ENCODE peak calls at places on chromosomes 5 and 9, in nine cellular contexts. One of them, this sample, is unnamed.

GRCh38 chr9:135976531-135976930 is 15.4 kb upstream of the UBAC1 start:
- DNase-seq in CD4-positive, alpha-beta memory T cell: no peak
- DNase-seq in effector memory CD4-positive, alpha-beta T cell: no peak
- DNase-seq in IMR-90: peak; percentile 32
- DNase-seq in aorta: no peak
- DNase-seq in psoas muscle: no peak
- DNase-seq in adipocyte: no peak
- DNase-seq in transverse colon: no peak
- DNase-seq in mucosa of descending colon: peak; percentile 13
- DNase-seq in this sample: no peak

GRCh38 chr5:172860520-172861443 is 26.7 kb downstream of the ERGIC1 start:
- DNase-seq in IMR-90: peak; percentile 32
- DNase-seq in transverse colon: peak; percentile 62
- DNase-seq in mucosa of descending colon: no peak
- DNase-seq in adipocyte: no peak
- DNase-seq in effector memory CD4-positive, alpha-beta T cell: no peak
- DNase-seq in psoas muscle: peak; percentile 97
- DNase-seq in aorta: peak; percentile 95
- DNase-seq in CD4-positive, alpha-beta memory T cell: no peak
- DNase-seq in this sample: no peak

GRCh38 chr5:178373711-178374110 is 141.1 kb upstream of the PHYKPL start:
- DNase-seq in aorta: peak; percentile 66
- DNase-seq in CD4-positive, alpha-beta memory T cell: no peak
- DNase-seq in adipocyte: no peak
- DNase-seq in mucosa of descending colon: peak; percentile 40
- DNase-seq in IMR-90: no peak
- DNase-seq in transverse colon: no peak
- DNase-seq in effector memory CD4-positive, alpha-beta T cell: no peak
- DNase-seq in psoas muscle: peak; percentile 31
- DNase-seq in this sample: no peak

GRCh38 chr5:80711938-80712337 is 57.2 kb upstream of the DHFR start:
- DNase-seq in psoas muscle: no peak
- DNase-seq in aorta: no peak
- DNase-seq in transverse colon: no peak
- DNase-seq in CD4-positive, alpha-beta memory T cell: no peak
- DNase-seq in mucosa of descending colon: no peak
- DNase-seq in adipocyte: no peak
- DNase-seq in effector memory CD4-positive, alpha-beta T cell: no peak
- DNase-seq in IMR-90: peak; percentile 34
- DNase-seq in this sample: peak; percentile 39

GRCh38 chr9:5667391-5667790 is 38.5 kb downstream of the RIC1 start:
- DNase-seq in adipocyte: no peak
- DNase-seq in aorta: no peak
- DNase-seq in effector memory CD4-positive, alpha-beta T cell: no peak
- DNase-seq in mucosa of descending colon: no peak
- DNase-seq in CD4-positive, alpha-beta memory T cell: no peak
- DNase-seq in transverse colon: no peak
- DNase-seq in psoas muscle: no peak
- DNase-seq in IMR-90: no peak
- DNase-seq in this sample: no peak

GRCh38 chr5:115209279-115209678 is 39.6 kb upstream of the TRIM36 start:
- DNase-seq in transverse colon: peak; percentile 36
- DNase-seq in mucosa of descending colon: no peak
- DNase-seq in effector memory CD4-positive, alpha-beta T cell: no peak
- DNase-seq in IMR-90: peak; percentile 2
- DNase-seq in psoas muscle: no peak
- DNase-seq in aorta: no peak
- DNase-seq in adipocyte: no peak
- DNase-seq in CD4-positive, alpha-beta memory T cell: peak; percentile 27
- DNase-seq in this sample: no peak

GRCh38 chr5:99019254-99019653 is 90.4 kb upstream of the CHD1 start:
- DNase-seq in aorta: no peak
- DNase-seq in effector memory CD4-positive, alpha-beta T cell: no peak
- DNase-seq in transverse colon: no peak
- DNase-seq in CD4-positive, alpha-beta memory T cell: no peak
- DNase-seq in adipocyte: no peak
- DNase-seq in mucosa of descending colon: no peak
- DNase-seq in psoas muscle: no peak
- DNase-seq in IMR-90: no peak
- DNase-seq in this sample: no peak

GRCh38 chr5:180137401-180138213 is 66.0 kb upstream of the RNF130 start:
- DNase-seq in adipocyte: no peak
- DNase-seq in effector memory CD4-positive, alpha-beta T cell: no peak
- DNase-seq in IMR-90: no peak
- DNase-seq in transverse colon: peak; percentile 4
- DNase-seq in aorta: peak; percentile 64
- DNase-seq in psoas muscle: peak; percentile 35
- DNase-seq in mucosa of descending colon: peak; percentile 46
- DNase-seq in CD4-positive, alpha-beta memory T cell: no peak
- DNase-seq in this sample: no peak

GRCh38 chr5:137566118-137566541 is 67.0 kb upstream of the SPOCK1 start:
- DNase-seq in effector memory CD4-positive, alpha-beta T cell: no peak
- DNase-seq in CD4-positive, alpha-beta memory T cell: no peak
- DNase-seq in transverse colon: no peak
- DNase-seq in psoas muscle: no peak
- DNase-seq in IMR-90: peak; percentile 7
- DNase-seq in adipocyte: peak; percentile 38
- DNase-seq in mucosa of descending colon: no peak
- DNase-seq in aorta: no peak
- DNase-seq in this sample: no peak

DNA sequence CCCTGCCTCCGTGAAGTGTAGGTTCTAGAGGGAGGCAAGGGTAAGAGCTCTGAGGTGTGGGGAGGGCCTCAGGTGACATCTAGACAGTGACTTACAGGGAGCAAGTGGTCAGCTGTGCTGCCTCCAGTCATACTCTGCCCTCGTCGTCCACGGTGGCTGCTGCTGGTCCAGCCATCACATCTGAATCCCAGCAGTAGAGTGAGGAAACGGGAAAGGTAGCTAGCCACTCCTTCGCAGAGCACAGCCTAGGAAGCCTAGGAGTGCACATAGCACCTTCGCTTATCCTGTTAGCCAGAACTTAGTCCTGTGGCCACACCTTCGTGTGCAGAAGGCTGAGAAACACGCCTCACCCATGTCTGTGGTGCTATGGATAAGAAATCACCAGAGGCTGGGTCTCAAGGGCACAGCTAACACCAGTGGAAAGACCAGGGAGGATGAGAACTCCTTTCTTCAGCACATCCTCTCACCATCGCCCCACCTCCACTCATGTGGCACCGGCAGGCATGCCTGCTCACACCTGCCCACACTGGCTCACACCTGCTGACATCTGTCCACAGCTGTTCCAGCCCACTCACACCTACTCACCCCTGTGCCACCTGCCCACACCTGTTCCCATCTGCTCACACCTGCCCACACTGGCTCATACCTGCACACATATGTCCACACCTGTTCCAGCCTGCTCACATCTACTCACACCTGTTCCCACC is 44.5 kb upstream of the SLC6A19 start:
- DNase-seq in adipocyte: no peak
- DNase-seq in psoas muscle: no peak
- DNase-seq in IMR-90: no peak
- DNase-seq in transverse colon: no peak
- DNase-seq in mucosa of descending colon: no peak
- DNase-seq in CD4-positive, alpha-beta memory T cell: no peak
- DNase-seq in effector memory CD4-positive, alpha-beta T cell: no peak
- DNase-seq in aorta: peak; percentile 55
- DNase-seq in this sample: no peak
- H3K4me1 ChIP-seq in adipocyte: no peaks in the 10 kb centered on the region
- H3K4me1 ChIP-seq in psoas muscle: no peaks in the 10 kb centered on the region
- H3K4me1 ChIP-seq in IMR-90: no peaks in the 10 kb centered on the region
- H3K4me1 ChIP-seq in transverse colon: peaks cover 11% of the 10 kb centered on the region
- H3K4me1 ChIP-seq in mucosa of descending colon: peaks cover 14% of the 10 kb centered on the region
- H3K4me1 ChIP-seq in CD4-positive, alpha-beta memory T cell: peaks cover 7% of the 10 kb centered on the region
- H3K4me1 ChIP-seq in effector memory CD4-positive, alpha-beta T cell: no peaks in the 10 kb centered on the region
- H3K4me1 ChIP-seq in aorta: no peaks in the 10 kb centered on the region
- H3K4me1 ChIP-seq in this sample: no peaks in the 10 kb centered on the region

GRCh38 chr9:95037789-95038521 is 279.6 kb downstream of the FANCC start:
- DNase-seq in CD4-positive, alpha-beta memory T cell: no peak
- DNase-seq in effector memory CD4-positive, alpha-beta T cell: no peak
- DNase-seq in adipocyte: no peak
- DNase-seq in mucosa of descending colon: no peak
- DNase-seq in aorta: no peak
- DNase-seq in psoas muscle: no peak
- DNase-seq in transverse colon: no peak
- DNase-seq in IMR-90: no peak
- DNase-seq in this sample: no peak
- H3K4me1 ChIP-seq in CD4-positive, alpha-beta memory T cell: no peaks in the 10 kb centered on the region
- H3K4me1 ChIP-seq in effector memory CD4-positive, alpha-beta T cell: no peaks in the 10 kb centered on the region
- H3K4me1 ChIP-seq in adipocyte: no peaks in the 10 kb centered on the region
- H3K4me1 ChIP-seq in mucosa of descending colon: peaks cover 46% of the 10 kb centered on the region
- H3K4me1 ChIP-seq in aorta: peaks cover 2% of the 10 kb centered on the region
- H3K4me1 ChIP-seq in psoas muscle: peaks cover 64% of the 10 kb centered on the region
- H3K4me1 ChIP-seq in transverse colon: peaks cover 66% of the 10 kb centered on the region
- H3K4me1 ChIP-seq in IMR-90: peaks cover 16% of the 10 kb centered on the region
- H3K4me1 ChIP-seq in this sample: no peaks in the 10 kb centered on the region

DNA sequence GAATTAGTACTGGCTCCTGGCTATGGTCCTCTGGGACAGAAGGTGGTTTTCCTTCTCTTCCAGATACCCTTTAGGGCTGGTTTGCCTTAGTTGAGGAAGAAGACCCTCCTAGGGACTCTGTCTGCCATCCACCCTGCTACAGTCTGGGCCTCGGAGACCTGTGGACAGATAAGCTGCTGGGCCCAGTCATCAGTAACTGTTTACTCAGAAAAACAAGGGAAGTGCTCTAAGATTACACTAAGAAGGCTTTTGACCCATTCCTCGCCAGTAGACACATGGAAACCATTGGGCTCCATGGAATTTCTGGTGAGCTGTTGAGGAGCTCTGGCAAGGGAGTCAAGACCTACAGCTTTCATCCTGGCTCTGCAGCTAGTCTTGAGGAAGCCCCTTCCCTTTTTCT is 31.2 kb downstream of the LARP1 start:
- DNase-seq in transverse colon: no peak
- DNase-seq in IMR-90: peak; percentile 55
- DNase-seq in aorta: no peak
- DNase-seq in psoas muscle: no peak
- DNase-seq in mucosa of descending colon: no peak
- DNase-seq in CD4-positive, alpha-beta memory T cell: no peak
- DNase-seq in effector memory CD4-positive, alpha-beta T cell: no peak
- DNase-seq in adipocyte: no peak
- DNase-seq in this sample: no peak
- H3K4me1 ChIP-seq in transverse colon: peaks cover 27% of the 10 kb centered on the region
- H3K4me1 ChIP-seq in IMR-90: peaks cover 22% of the 10 kb centered on the region
- H3K4me1 ChIP-seq in aorta: peaks cover 2% of the 10 kb centered on the region
- H3K4me1 ChIP-seq in psoas muscle: peaks cover 64% of the 10 kb centered on the region
- H3K4me1 ChIP-seq in mucosa of descending colon: peaks cover 25% of the 10 kb centered on the region
- H3K4me1 ChIP-seq in CD4-positive, alpha-beta memory T cell: peaks cover 72% of the 10 kb centered on the region
- H3K4me1 ChIP-seq in effector memory CD4-positive, alpha-beta T cell: peaks cover 37% of the 10 kb centered on the region
- H3K4me1 ChIP-seq in adipocyte: peaks cover 54% of the 10 kb centered on the region
- H3K4me1 ChIP-seq in this sample: peaks cover 15% of the 10 kb centered on the region

GRCh38 chr9:128106940-128107259 is 20.6 kb downstream of the PTGES2 start:
- DNase-seq in effector memory CD4-positive, alpha-beta T cell: no peak
- DNase-seq in CD4-positive, alpha-beta memory T cell: no peak
- DNase-seq in adipocyte: no peak
- DNase-seq in IMR-90: no peak
- DNase-seq in psoas muscle: peak; percentile 66
- DNase-seq in transverse colon: no peak
- DNase-seq in mucosa of descending colon: no peak
- DNase-seq in aorta: peak; percentile 59
- DNase-seq in this sample: no peak
- H3K4me1 ChIP-seq in effector memory CD4-positive, alpha-beta T cell: peaks cover 6% of the 10 kb centered on the region
- H3K4me1 ChIP-seq in CD4-positive, alpha-beta memory T cell: peaks cover 21% of the 10 kb centered on the region
- H3K4me1 ChIP-seq in adipocyte: peaks cover 4% of the 10 kb centered on the region
- H3K4me1 ChIP-seq in IMR-90: no peaks in the 10 kb centered on the region
- H3K4me1 ChIP-seq in psoas muscle: peaks cover 87% of the 10 kb centered on the region
- H3K4me1 ChIP-seq in transverse colon: peaks cover 29% of the 10 kb centered on the region
- H3K4me1 ChIP-seq in mucosa of descending colon: peaks cover 33% of the 10 kb centered on the region
- H3K4me1 ChIP-seq in aorta: no peaks in the 10 kb centered on the region
- H3K4me1 ChIP-seq in this sample: no peaks in the 10 kb centered on the region

GRCh38 chr5:6584727-6585126 is 48.1 kb downstream of the NSUN2 start:
- DNase-seq in aorta: no peak
- DNase-seq in adipocyte: no peak
- DNase-seq in mucosa of descending colon: no peak
- DNase-seq in psoas muscle: no peak
- DNase-seq in IMR-90: no peak
- DNase-seq in effector memory CD4-positive, alpha-beta T cell: no peak
- DNase-seq in CD4-positive, alpha-beta memory T cell: no peak
- DNase-seq in transverse colon: no peak
- DNase-seq in this sample: no peak

GRCh38 chr5:6584101-6584645 is 48.7 kb downstream of the NSUN2 start:
- DNase-seq in CD4-positive, alpha-beta memory T cell: no peak
- DNase-seq in IMR-90: no peak
- DNase-seq in adipocyte: no peak
- DNase-seq in mucosa of descending colon: no peak
- DNase-seq in transverse colon: no peak
- DNase-seq in psoas muscle: peak; percentile 35
- DNase-seq in aorta: no peak
- DNase-seq in effector memory CD4-positive, alpha-beta T cell: no peak
- DNase-seq in this sample: no peak

GRCh38 chr5:6582507-6583048 is 50.3 kb downstream of the NSUN2 start:
- DNase-seq in psoas muscle: peak; percentile 41
- DNase-seq in IMR-90: no peak
- DNase-seq in adipocyte: no peak
- DNase-seq in aorta: no peak
- DNase-seq in transverse colon: no peak
- DNase-seq in effector memory CD4-positive, alpha-beta T cell: no peak
- DNase-seq in mucosa of descending colon: no peak
- DNase-seq in CD4-positive, alpha-beta memory T cell: no peak
- DNase-seq in this sample: no peak

GRCh38 chr5:6581559-6582426 is 51.1 kb downstream of the NSUN2 start:
- DNase-seq in adipocyte: peak; percentile 32
- DNase-seq in CD4-positive, alpha-beta memory T cell: no peak
- DNase-seq in aorta: no peak
- DNase-seq in effector memory CD4-positive, alpha-beta T cell: no peak
- DNase-seq in transverse colon: no peak
- DNase-seq in IMR-90: no peak
- DNase-seq in mucosa of descending colon: no peak
- DNase-seq in psoas muscle: no peak
- DNase-seq in this sample: no peak

GRCh38 chr5:6583049-6583880 is 49.6 kb downstream of the NSUN2 start:
- DNase-seq in effector memory CD4-positive, alpha-beta T cell: no peak
- DNase-seq in adipocyte: peak; percentile 50
- DNase-seq in CD4-positive, alpha-beta memory T cell: no peak
- DNase-seq in IMR-90: no peak
- DNase-seq in mucosa of descending colon: no peak
- DNase-seq in transverse colon: peak; percentile 27
- DNase-seq in aorta: peak; percentile 86
- DNase-seq in psoas muscle: peak; percentile 67
- DNase-seq in this sample: no peak
- H3K4me1 ChIP-seq in effector memory CD4-positive, alpha-beta T cell: peaks cover 2% of the 10 kb centered on the region
- H3K4me1 ChIP-seq in adipocyte: peaks cover 6% of the 10 kb centered on the region
- H3K4me1 ChIP-seq in CD4-positive, alpha-beta memory T cell: no peaks in the 10 kb centered on the region
- H3K4me1 ChIP-seq in IMR-90: peaks cover 5% of the 10 kb centered on the region
- H3K4me1 ChIP-seq in mucosa of descending colon: peaks cover 4% of the 10 kb centered on the region
- H3K4me1 ChIP-seq in transverse colon: peaks cover 5% of the 10 kb centered on the region
- H3K4me1 ChIP-seq in aorta: peaks cover 4% of the 10 kb centered on the region
- H3K4me1 ChIP-seq in psoas muscle: no peaks in the 10 kb centered on the region
- H3K4me1 ChIP-seq in this sample: peaks cover 2% of the 10 kb centered on the region

GRCh38 chr5:142810891-142811290 is 40.7 kb downstream of the ARHGAP26 start:
- DNase-seq in mucosa of descending colon: no peak
- DNase-seq in transverse colon: no peak
- DNase-seq in CD4-positive, alpha-beta memory T cell: no peak
- DNase-seq in psoas muscle: no peak
- DNase-seq in adipocyte: no peak
- DNase-seq in effector memory CD4-positive, alpha-beta T cell: no peak
- DNase-seq in aorta: no peak
- DNase-seq in IMR-90: no peak
- DNase-seq in this sample: no peak
- H3K4me1 ChIP-seq in mucosa of descending colon: peaks cover 7% of the 10 kb centered on the region
- H3K4me1 ChIP-seq in transverse colon: peaks cover 21% of the 10 kb centered on the region
- H3K4me1 ChIP-seq in CD4-positive, alpha-beta memory T cell: no peaks in the 10 kb centered on the region
- H3K4me1 ChIP-seq in psoas muscle: peaks cover 54% of the 10 kb centered on the region
- H3K4me1 ChIP-seq in adipocyte: peaks cover 27% of the 10 kb centered on the region
- H3K4me1 ChIP-seq in effector memory CD4-positive, alpha-beta T cell: no peaks in the 10 kb centered on the region
- H3K4me1 ChIP-seq in aorta: peaks cover 2% of the 10 kb centered on the region
- H3K4me1 ChIP-seq in IMR-90: peaks cover 3% of the 10 kb centered on the region
- H3K4me1 ChIP-seq in this sample: no peaks in the 10 kb centered on the region